ENCODE peak calls at places on chromosomes 3 and 15, in ten cellular contexts. L is neural progenitor cell; A is cardiac muscle cell; Z is CD8-positive, alpha-beta T cell; T is thoracic aorta; W is lung; S is spleen; H is WERI-Rb-1; Y is lower lobe of right lung; O is A549. V is an unnamed sample.
A peak's percentile ranks its signal among the peaks of the same experiment; 100 is the strongest.

GRCh38 chr3:76025561-76025960 is 240.2 kb upstream of the ZNF717 start:
- DNase-seq in H (no peak), S (no peak), L (no peak), T (no peak), W (no peak), Y (no peak), O (no peak), A (no peak), Z (no peak), V (no peak)

GRCh38 chr15:29676961-29677402 is 145.3 kb downstream of the TJP1 start:
- DNase-seq in H (no peak), Z (no peak), O (peak; percentile 43), S (no peak), L (peak; percentile 25), A (peak; percentile 62), T (no peak), W (no peak), Y (no peak), V (no peak)

GRCh38 chr3:166582231-166582630 is 745.0 kb upstream of the BCHE start:
- DNase-seq in S (no peak), W (no peak), L (no peak), O (no peak), A (no peak), Y (no peak), Z (no peak), T (no peak), H (no peak), V (no peak)

GRCh38 chr3:52830535-52831258 is at the start of gene ITIH4:
- DNase-seq in A (peak; percentile 18), Z (no peak), L (no peak), Y (no peak), T (no peak), W (no peak), H (no peak), O (no peak), S (no peak), V (no peak)

GRCh38 chr3:9224490-9224889 is 25.0 kb downstream of the SRGAP3 start:
- DNase-seq in A (peak; percentile 59), O (no peak), Y (no peak), Z (no peak), S (no peak), H (no peak), L (no peak), W (no peak), T (no peak), V (peak; percentile 26)

GRCh38 chr15:29805043-29805707 is 17.1 kb downstream of the TJP1 start:
- DNase-seq in H (no peak), L (no peak), O (peak; percentile 29), W (no peak), S (no peak), Y (no peak), T (no peak), A (peak; percentile 91), Z (no peak), V (no peak)

GRCh38 chr3:171792549-171792948 is 17.7 kb downstream of the PLD1 start:
- DNase-seq in O (no peak), S (no peak), H (no peak), W (no peak), Y (no peak), L (no peak), A (no peak), Z (no peak), T (no peak), V (no peak)

GRCh38 chr3:39919281-39919680 is 109.9 kb downstream of the MYRIP start:
- DNase-seq in W (no peak), H (no peak), O (no peak), Z (no peak), A (no peak), T (no peak), L (no peak), S (no peak), Y (no peak), V (no peak)

GRCh38 chr15:45662375-45662774 is 27.5 kb downstream of the SQOR start:
- DNase-seq in A (no peak), H (no peak), O (no peak), W (no peak), Z (no peak), S (no peak), Y (no peak), L (peak; percentile 51), T (no peak), V (no peak)

GRCh38 chr3:72887723-72888545 is at the start of gene GXYLT2:
- DNase-seq in A (peak; percentile 86), Z (no peak), L (peak; percentile 93), S (peak; percentile 76), H (peak; percentile 85), O (peak; percentile 75), Y (peak; percentile 70), T (peak; percentile 28), W (peak; percentile 55), V (peak; percentile 83)

GRCh38 chr15:69755571-69756310 is 303.1 kb downstream of the RPLP1 start:
- DNase-seq in L (no peak), Z (peak; percentile 54), H (no peak), O (no peak), A (peak; percentile 29), T (no peak), W (no peak), S (peak; percentile 89), Y (no peak), V (no peak)

GRCh38 chr3:134309987-134310700 is 59.5 kb upstream of the RYK start:
- DNase-seq in W (peak; percentile 74), A (no peak), H (no peak), Y (peak; percentile 58), L (no peak), O (peak; percentile 51), Z (no peak), T (no peak), S (no peak), V (no peak)

GRCh38 chr15:24977686-24978085 is 22.9 kb downstream of the SNRPN start:
- DNase-seq in T (no peak), A (no peak), H (no peak), Y (no peak), W (no peak), Z (no peak), S (no peak), L (no peak), O (no peak), V (no peak)

GRCh38 chr15:24971052-24971451 is 16.3 kb downstream of the SNRPN start:
- DNase-seq in O (no peak), Z (no peak), S (no peak), A (no peak), L (no peak), Y (no peak), W (no peak), T (no peak), H (no peak), V (no peak)

GRCh38 chr15:24971772-24972171 is 17.0 kb downstream of the SNRPN start:
- DNase-seq in Z (no peak), Y (no peak), H (no peak), A (no peak), L (no peak), W (no peak), S (no peak), O (no peak), T (no peak), V (no peak)

GRCh38 chr15:24976932-24977331 is 22.1 kb downstream of the SNRPN start:
- DNase-seq in T (no peak), L (no peak), H (no peak), W (no peak), S (no peak), O (no peak), Z (no peak), Y (no peak), A (no peak), V (no peak)
- H3K9me3 ChIP-seq in T (peaks cover 5% of the 10 kb centered on the region), L (peaks cover 9% of the 10 kb centered on the region), H (no peaks in the 10 kb centered on the region), W (no peaks in the 10 kb centered on the region), S (peaks cover 100% of the 10 kb centered on the region), O (peaks cover 22% of the 10 kb centered on the region), Z (peaks cover 38% of the 10 kb centered on the region), Y (peaks cover 24% of the 10 kb centered on the region), A (no peaks in the 10 kb centered on the region), V (peaks cover 18% of the 10 kb centered on the region)

DNA sequence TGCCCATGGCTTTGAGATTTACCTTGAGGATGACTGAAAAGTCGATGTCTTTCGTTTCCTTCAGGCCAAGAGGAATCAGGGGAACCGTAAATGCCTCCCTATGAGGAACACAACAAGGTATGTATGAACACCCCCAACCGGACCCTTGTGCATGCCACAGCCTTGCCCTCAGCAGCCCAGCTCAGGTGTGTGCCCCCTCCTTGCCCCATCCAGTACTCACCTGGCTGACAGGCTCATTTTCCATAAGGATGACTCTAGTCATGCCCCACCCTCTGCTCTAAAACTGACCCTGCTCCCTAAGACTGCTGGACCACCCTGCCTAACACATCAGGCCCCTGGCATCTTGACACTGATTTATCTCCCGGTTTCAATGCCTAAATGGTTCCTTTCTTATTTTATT is 270.0 kb downstream of the GOLGA6L6 start:
- DNase-seq in T (no peak), H (no peak), L (no peak), O (no peak), A (no peak), S (peak; percentile 74), Y (no peak), Z (no peak), W (no peak), V (no peak)
- H3K9me3 ChIP-seq in T (no peaks in the 10 kb centered on the region), H (peaks cover 4% of the 10 kb centered on the region), L (peaks cover 87% of the 10 kb centered on the region), O (peaks cover 63% of the 10 kb centered on the region), A (peaks cover 35% of the 10 kb centered on the region), S (peaks cover 4% of the 10 kb centered on the region), Y (no peaks in the 10 kb centered on the region), Z (no peaks in the 10 kb centered on the region), W (no peaks in the 10 kb centered on the region), V (peaks cover 22% of the 10 kb centered on the region)

DNA sequence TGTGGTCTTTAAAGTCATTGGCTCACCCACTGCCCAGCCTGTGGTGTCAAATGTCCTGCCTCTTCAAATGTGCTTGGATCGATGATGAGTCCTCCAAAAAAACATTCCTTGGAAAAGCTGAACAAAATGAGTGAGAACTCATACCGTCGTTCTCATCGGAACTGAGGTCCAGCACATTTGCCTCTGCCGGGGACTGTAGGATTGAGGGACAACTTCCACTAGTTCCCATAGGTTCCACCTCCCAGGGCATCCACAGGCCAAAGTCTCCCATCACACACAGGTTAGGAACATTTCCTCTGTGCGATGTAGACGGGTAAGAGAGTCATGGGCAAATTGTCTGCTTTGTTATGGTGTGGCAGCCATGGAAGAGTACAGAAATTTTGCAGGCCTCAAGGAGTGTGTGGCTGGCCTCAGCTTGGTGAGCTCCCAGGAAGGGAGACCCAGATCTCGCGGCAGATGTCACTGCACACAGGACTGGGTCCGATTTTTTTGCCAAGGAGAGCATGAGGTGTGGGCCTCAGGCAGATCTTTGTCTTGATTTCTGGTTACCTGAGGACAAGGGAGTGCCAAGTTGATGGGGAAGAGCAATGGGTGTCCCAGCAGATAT is 115.7 kb downstream of the SNRPN start:
- DNase-seq in T (no peak), L (no peak), A (no peak), Y (no peak), W (no peak), Z (no peak), S (peak; percentile 31), H (no peak), O (no peak), V (no peak)
- H3K9me3 ChIP-seq in T (peaks cover 100% of the 10 kb centered on the region), L (peaks cover 55% of the 10 kb centered on the region), A (peaks cover 30% of the 10 kb centered on the region), Y (peaks cover 100% of the 10 kb centered on the region), W (peaks cover 62% of the 10 kb centered on the region), Z (peaks cover 98% of the 10 kb centered on the region), S (peaks cover 100% of the 10 kb centered on the region), H (peaks cover 86% of the 10 kb centered on the region), O (peaks cover 90% of the 10 kb centered on the region), V (peaks cover 81% of the 10 kb centered on the region)

DNA sequence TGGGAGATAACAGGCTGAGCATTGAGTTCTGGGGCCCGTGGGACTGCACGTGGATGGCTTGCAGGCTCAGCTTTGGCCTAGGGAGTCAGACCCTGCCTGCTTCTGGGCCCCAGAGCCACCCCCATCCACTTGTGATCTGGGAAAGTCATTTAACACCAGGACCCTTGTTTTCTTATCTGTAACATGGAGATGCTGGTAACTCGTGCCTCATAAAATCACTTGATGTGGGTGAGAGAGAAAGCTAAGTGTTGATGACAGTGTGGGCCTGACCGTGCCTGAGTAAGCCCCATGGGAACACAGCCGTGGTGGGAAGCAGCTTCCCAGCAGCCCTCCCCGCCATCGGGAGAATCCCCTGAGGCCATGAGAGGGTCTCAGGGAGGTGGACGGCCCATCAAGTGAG is 378.1 kb downstream of the GABRB3 start:
- DNase-seq in L (no peak), Y (no peak), S (no peak), O (no peak), A (no peak), T (no peak), H (no peak), Z (no peak), W (no peak), V (no peak)
- H3K9me3 ChIP-seq in L (no peaks in the 10 kb centered on the region), Y (no peaks in the 10 kb centered on the region), S (no peaks in the 10 kb centered on the region), O (no peaks in the 10 kb centered on the region), A (no peaks in the 10 kb centered on the region), T (no peaks in the 10 kb centered on the region), H (no peaks in the 10 kb centered on the region), Z (no peaks in the 10 kb centered on the region), W (no peaks in the 10 kb centered on the region), V (peaks cover 6% of the 10 kb centered on the region)

V was measured in sigmoid colon.